ENCODE peak calls at places on chromosomes 13 and 19, in five cellular contexts. B is H1, E is HepG2, D is K562, C is GM12878. F is an unnamed sample.

GRCh38 chr13:31824705-31825512 is 85.6 kb downstream of the RXFP2 start:
- DNase-seq in D (no peak), E (no peak), C (peak), B (no peak), F (no peak)

GRCh38 chr19:51750381-51751124 is 1.1 kb downstream of the FPR1 start:
- DNase-seq in D (no peak), C (no peak), E (no peak), B (no peak), F (no peak)

GRCh38 chr19:55699221-55699620 is 24.2 kb downstream of the EPN1 start:
- DNase-seq in D (no peak), C (no peak), B (no peak), E (no peak), F (no peak)

GRCh38 chr19:7654401-7654800 is 14.4 kb upstream of the RETN start:
- DNase-seq in B (no peak), C (no peak), E (no peak), D (no peak), F (no peak)

GRCh38 chr13:62482351-62482750 is 1066.7 kb upstream of the PCDH20 start:
- DNase-seq in D (no peak), E (peak), B (no peak), C (no peak), F (no peak)

GRCh38 chr13:72911988-72912387 is 130.1 kb downstream of the PIBF1 start:
- DNase-seq in D (no peak), E (no peak), C (no peak), B (no peak), F (no peak)

GRCh38 chr13:103703246-103703645 is 637.0 kb upstream of the SLC10A2 start:
- DNase-seq in C (no peak), B (no peak), D (no peak), E (no peak), F (no peak)

GRCh38 chr13:94088742-94089141 is 390.7 kb downstream of the DCT start:
- DNase-seq in C (no peak), D (no peak), E (no peak), B (no peak), F (no peak)

GRCh38 chr19:31232871-31233270 is 116.4 kb downstream of the TSHZ3 start:
- DNase-seq in B (no peak), D (no peak), E (no peak), C (no peak), F (no peak)

GRCh38 chr19:45443462-45444317 is 20.0 kb upstream of the ERCC1 start:
- DNase-seq in B (peak), C (no peak), E (peak), D (peak), F (peak)

GRCh38 chr13:77176350-77176749 is 149.4 kb upstream of the FBXL3 start:
- DNase-seq in B (no peak), D (peak), E (peak), C (no peak), F (no peak)

GRCh38 chr13:25977216-25977615 is 74.6 kb downstream of the SHISA2 start:
- DNase-seq in E (no peak), B (peak), D (no peak), C (no peak), F (peak)

GRCh38 chr19:50332264-50333038 is 3.3 kb upstream of the KCNC3 start:
- DNase-seq in B (peak), E (no peak), D (peak), C (no peak), F (peak)

GRCh38 chr19:5492813-5493409 is 37.7 kb downstream of the ZNRF4 start:
- DNase-seq in D (no peak), B (no peak), E (no peak), C (no peak), F (no peak)

GRCh38 chr13:97091202-97091601 is 96.9 kb upstream of the OXGR1 start:
- DNase-seq in C (no peak), B (no peak), D (no peak), E (no peak), F (no peak)

GRCh38 chr13:44908712-44909111 is 80.6 kb downstream of the NUFIP1 start:
- DNase-seq in C (no peak), B (no peak), D (no peak), E (no peak), F (no peak)

GRCh38 chr13:101845501-101846012 is 393.1 kb downstream of the ITGBL1 start:
- DNase-seq in C (no peak), E (peak), D (no peak), B (no peak), F (no peak)

GRCh38 chr19:43699506-43700367 is 16.1 kb upstream of the IRGC start:
- DNase-seq in D (no peak), C (no peak), E (no peak), B (peak), F (peak)

GRCh38 chr13:98033277-98034247 is 80.1 kb downstream of the IPO5 start:
- DNase-seq in D (peak), E (peak), B (no peak), C (no peak), F (peak)

GRCh38 chr13:73717632-73718031 is 416.6 kb downstream of the KLF12 start:
- DNase-seq in B (no peak), E (no peak), D (no peak), C (no peak), F (no peak)

GRCh38 chr19:49390978-49391304 is 2.9 kb downstream of the KASH5 start:
- DNase-seq in B (no peak), D (peak), E (no peak), C (no peak), F (no peak)

GRCh38 chr13:111262715-111263114 is 57.7 kb upstream of the TEX29 start:
- DNase-seq in E (no peak), D (no peak), B (peak), C (no peak), F (no peak)

GRCh38 chr19:5093297-5093858 is 124.5 kb downstream of the KDM4B start:
- DNase-seq in B (no peak), C (no peak), E (no peak), D (peak), F (no peak)

GRCh38 chr19:46950526-46951235 is 69.0 kb upstream of the NPAS1 start:
- DNase-seq in D (no peak), C (no peak), E (no peak), B (no peak), F (no peak)

GRCh38 chr13:21663197-21663596 is 7.7 kb upstream of the FGF9 start:
- DNase-seq in E (peak), B (no peak), C (no peak), D (no peak), F (no peak)

GRCh38 chr19:7743425-7743841 is 3.9 kb downstream of the CD209 start:
- DNase-seq in D (no peak), C (peak), B (no peak), E (no peak), F (no peak)

GRCh38 chr19:40702337-40703012 is 12.0 kb upstream of the NUMBL start:
- DNase-seq in D (peak), E (peak), B (peak), C (no peak), F (peak)

GRCh38 chr19:42397315-42398166 is 7.4 kb upstream of the CNFN start:
- DNase-seq in B (no peak), D (peak), C (no peak), E (no peak), F (no peak)

GRCh38 chr13:44437356-44438233 is 64.0 kb downstream of the SERP2 start:
- DNase-seq in D (peak), B (no peak), E (peak), C (no peak), F (peak)

GRCh38 chr13:25630327-25630726 is 258.6 kb downstream of the ATP8A2 start:
- DNase-seq in D (no peak), C (no peak), B (no peak), E (no peak), F (no peak)

GRCh38 chr19:28627669-28628068 is 585.3 kb downstream of the UQCRFS1 start:
- DNase-seq in C (no peak), D (no peak), E (no peak), B (no peak), F (no peak)

GRCh38 chr13:41061075-41061913 is at the start of gene WBP4:
- DNase-seq in C (peak), D (peak), B (peak), E (peak), F (peak)

GRCh38 chr19:6952956-6953355 is 65.6 kb downstream of the ADGRE1 start:
- DNase-seq in B (no peak), E (no peak), C (no peak), D (peak), F (no peak)

GRCh38 chr19:46150606-46151005 is 2.6 kb downstream of the IGFL2 start:
- DNase-seq in D (no peak), C (no peak), E (no peak), B (no peak), F (no peak)

GRCh38 chr19:16262618-16263017 is 62.0 kb upstream of the KLF2 start:
- DNase-seq in B (no peak), D (peak), E (peak), C (no peak), F (no peak)

GRCh38 chr13:98738213-98738612 is 14.3 kb downstream of the SLC15A1 start:
- DNase-seq in C (no peak), E (no peak), B (no peak), D (no peak), F (peak)

GRCh38 chr19:50836543-50837195 is 3.3 kb upstream of the KLK15 start:
- DNase-seq in D (no peak), B (no peak), C (no peak), E (no peak), F (peak)

GRCh38 chr13:41915096-41915495 is 45.8 kb downstream of the VWA8 start:
- DNase-seq in E (no peak), C (no peak), D (no peak), B (no peak), F (no peak)

GRCh38 chr13:110250258-110250891 is 56.6 kb downstream of the COL4A1 start:
- DNase-seq in B (peak), D (no peak), C (no peak), E (no peak), F (no peak)
- H2AFZ ChIP-seq in B (no peak), D (no peak), C (no peak), E (no peak), F (no peak)

DNA sequence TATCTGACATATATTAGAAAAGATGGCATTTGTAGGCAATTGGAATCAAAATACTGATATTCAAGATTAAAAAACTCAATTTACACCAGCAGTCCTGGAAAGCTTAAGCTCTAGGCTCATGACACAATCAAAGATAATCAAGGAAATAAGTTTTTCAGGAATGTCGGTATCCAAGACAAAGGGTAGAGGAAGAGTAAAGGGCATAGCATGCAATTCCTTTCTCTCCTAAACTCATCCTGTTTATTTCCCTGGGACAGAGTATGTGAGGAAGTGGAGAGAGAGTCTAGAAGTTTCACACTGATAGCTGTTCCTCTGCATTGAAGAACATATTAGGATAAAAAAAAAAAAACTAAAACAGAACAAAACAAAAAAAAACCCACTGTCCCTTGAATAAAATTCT is 2452.1 kb downstream of the PCDH9 start:
- DNase-seq in E (no peak), B (no peak), D (no peak), C (no peak), F (peak)
- TF ChIP-seq POLR2AphosphoS5 in E (no peak), B (no peak), D (no peak), C (no peak), F (no peak)

GRCh38 chr19:3186891-3187661 is 1.3 kb downstream of the NCLN start:
- DNase-seq in B (no peak), E (no peak), C (no peak), D (peak), F (no peak)
- TF ChIP-seq CREB1 in B (no peak), E (no peak), C (no peak), D (no peak), F (no peak)

DNA sequence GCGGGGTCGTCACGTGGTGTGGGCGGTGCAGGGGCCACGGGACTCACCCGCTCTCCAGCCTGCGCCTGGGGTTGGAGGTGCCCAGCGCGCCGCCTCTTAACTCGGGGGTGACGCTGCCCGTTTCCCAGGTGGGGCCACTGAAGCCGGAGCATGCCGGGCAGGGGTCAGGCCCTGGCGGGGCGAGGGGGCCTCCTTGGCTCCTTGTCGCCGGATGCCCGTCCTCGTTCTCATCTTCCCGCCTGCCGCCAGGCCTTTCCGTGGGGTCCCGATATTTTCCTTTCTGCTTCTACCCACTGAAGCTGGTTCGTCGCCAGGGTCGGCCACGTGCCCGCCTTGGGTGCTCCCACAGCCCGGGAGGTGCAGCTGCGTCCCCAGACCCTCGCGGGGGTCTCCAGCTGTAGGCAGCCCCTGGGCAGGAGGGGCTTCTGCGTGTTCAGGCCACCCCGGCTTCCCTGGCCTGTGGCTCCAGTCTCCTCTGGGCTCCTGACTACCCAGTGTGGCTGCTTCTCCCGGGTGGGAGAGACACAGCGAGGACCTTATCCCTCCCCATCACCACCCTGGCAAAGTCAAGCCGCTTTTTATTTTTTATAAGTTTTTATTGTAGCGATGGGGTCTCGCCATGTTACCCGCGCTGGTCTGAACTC is 768 bp downstream of the FAM174C start:
- DNase-seq in D (no peak), B (no peak), C (no peak), E (no peak), F (no peak)
- H2AFZ ChIP-seq in D (peak), B (no peak), C (peak), E (no peak), F (no peak)

DNA sequence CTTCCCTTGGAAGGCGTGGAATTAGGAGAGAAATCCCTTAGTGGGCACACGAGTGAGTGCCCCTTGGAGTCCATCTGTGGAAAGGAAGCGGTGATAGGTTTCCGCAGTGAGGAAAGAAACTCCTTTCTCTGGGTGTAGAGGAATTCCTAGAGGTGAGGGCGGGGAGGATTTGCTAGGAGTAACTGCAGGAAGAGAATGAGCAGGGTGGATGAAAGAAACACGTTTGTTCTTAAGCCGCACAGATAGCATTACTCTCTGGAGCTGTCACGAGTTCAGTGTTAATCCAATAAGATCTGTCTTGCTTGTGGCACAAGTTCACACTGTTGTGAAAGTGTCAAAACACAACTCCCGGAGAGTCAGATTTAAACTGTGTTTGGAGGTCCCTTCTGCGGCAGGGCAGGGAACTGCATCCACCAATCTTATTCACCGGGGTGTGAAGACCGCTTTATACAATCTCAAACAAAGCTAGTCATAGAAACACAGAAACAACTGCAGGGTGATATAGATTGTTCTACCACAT is 1.2 kb downstream of the KL start:
- DNase-seq in D (peak), E (peak), B (no peak), C (peak), F (peak)
- TF ChIP-seq POLR2AphosphoS5 in D (no peak), E (no peak), B (no peak), C (no peak), F (no peak)